ENCODE peak calls at places on chromosomes 11 and 22, in six cellular contexts. J, G, U, S, H and E are unnamed samples. For H3K4me1, the result is how much of the 10 kb centered on the place peaks cover.

GRCh38 chr22:37030560-37031281 is 11.2 kb downstream of the MPST start:
- DNase-seq in J (no peak), G (no peak), U (no peak), S (no peak), H (no peak), E (no peak)

GRCh38 chr11:8832571-8833260 is 78.3 kb upstream of the AKIP1 start:
- DNase-seq in J (no peak), G (no peak), U (no peak), S (no peak), H (no peak), E (peak)

GRCh38 chr11:42857344-42857743 is 454.5 kb upstream of the API5 start:
- DNase-seq in J (no peak), G (no peak), U (no peak), S (no peak), H (no peak), E (no peak)

GRCh38 chr11:75611823-75612222 is 49.8 kb downstream of the SERPINH1 start:
- DNase-seq in J (no peak), G (no peak), U (no peak), S (no peak), H (no peak), E (no peak)

GRCh38 chr11:26087095-26087935 is 244.6 kb upstream of the ANO3 start:
- DNase-seq in J (no peak), G (no peak), U (peak), S (no peak), H (no peak), E (peak)

GRCh38 chr22:44460287-44461082 is 37.5 kb downstream of the RTL6 start:
- DNase-seq in J (no peak), G (no peak), U (no peak), S (no peak), H (no peak), E (no peak)

GRCh38 chr22:50252081-50253045 is 1.3 kb upstream of the HDAC10 start:
- DNase-seq in J (peak), G (peak), U (peak), S (peak), H (no peak), E (peak)

GRCh38 chr11:9922806-9923205 is 258.9 kb downstream of the SWAP70 start:
- DNase-seq in J (no peak), G (no peak), U (no peak), S (no peak), H (no peak), E (no peak)

GRCh38 chr11:76347391-76347790 is 33.5 kb downstream of the THAP12 start:
- DNase-seq in J (peak), G (no peak), U (no peak), S (no peak), H (no peak), E (no peak)

GRCh38 chr22:48310740-48311139 is 1516.9 kb downstream of the BRD1 start:
- DNase-seq in J (no peak), G (no peak), U (no peak), S (no peak), H (no peak), E (no peak)

GRCh38 chr22:17121235-17122195 is at the start of gene TMEM121B:
- DNase-seq in J (peak), G (no peak), U (no peak), S (no peak), H (no peak), E (no peak)

GRCh38 chr11:106724293-106724892 is 293.9 kb downstream of the GUCY1A2 start:
- DNase-seq in J (no peak), G (no peak), U (no peak), S (no peak), H (no peak), E (no peak)

GRCh38 chr22:18984564-18984963 is 48.5 kb upstream of the PRODH start:
- DNase-seq in J (no peak), G (no peak), U (no peak), S (no peak), H (no peak), E (no peak)

GRCh38 chr22:41933411-41934177 is 7.0 kb upstream of the TNFRSF13C start:
- DNase-seq in J (no peak), G (no peak), U (peak), S (no peak), H (no peak), E (peak)

GRCh38 chr11:110984147-110984546 is 261.4 kb upstream of the POU2AF2 start:
- DNase-seq in J (no peak), G (no peak), U (no peak), S (no peak), H (no peak), E (no peak)

GRCh38 chr11:68038226-68038717 is 553 bp upstream of the TCIRG1 start:
- DNase-seq in J (peak), G (no peak), U (no peak), S (no peak), H (no peak), E (peak)

GRCh38 chr22:32707971-32708370 is 93.5 kb upstream of the TIMP3 start:
- DNase-seq in J (no peak), G (no peak), U (no peak), S (no peak), H (no peak), E (no peak)

GRCh38 chr11:33242575-33242974 is 14.6 kb upstream of the HIPK3 start:
- DNase-seq in J (no peak), G (no peak), U (no peak), S (no peak), H (no peak), E (no peak)

GRCh38 chr22:46841528-46841927 is 79.1 kb downstream of the TBC1D22A start:
- DNase-seq in J (no peak), G (no peak), U (no peak), S (no peak), H (no peak), E (no peak)

GRCh38 chr11:79198203-79198897 is 242.5 kb downstream of the TENM4 start:
- DNase-seq in J (no peak), G (no peak), U (no peak), S (no peak), H (no peak), E (no peak)

GRCh38 chr11:70367071-70367470 is 31.3 kb upstream of the CTTN start:
- DNase-seq in J (no peak), G (no peak), U (no peak), S (no peak), H (no peak), E (no peak)

GRCh38 chr11:67060111-67060522 is 3.5 kb downstream of the RHOD start:
- DNase-seq in J (no peak), G (no peak), U (no peak), S (no peak), H (no peak), E (no peak)

GRCh38 chr22:31610611-31611010 is 51.4 kb downstream of the PISD start:
- DNase-seq in J (no peak), G (no peak), U (no peak), S (no peak), H (no peak), E (no peak)

GRCh38 chr11:26946209-26946828 is 47.6 kb upstream of the FIBIN start:
- DNase-seq in J (no peak), G (no peak), U (no peak), S (no peak), H (no peak), E (no peak)

GRCh38 chr11:124069429-124070401 is 28.6 kb upstream of the OR10G7 start:
- DNase-seq in J (peak), G (no peak), U (peak), S (no peak), H (no peak), E (peak)

GRCh38 chr11:1390603-1391164 is 950 bp downstream of the BRSK2 start:
- DNase-seq in J (peak), G (no peak), U (no peak), S (no peak), H (no peak), E (no peak)

GRCh38 chr22:43481528-43482309 is 69.9 kb downstream of the MPPED1 start:
- DNase-seq in J (no peak), G (no peak), U (peak), S (no peak), H (no peak), E (peak)

GRCh38 chr22:19995611-19996339 is 20.8 kb downstream of the ARVCF start:
- DNase-seq in J (no peak), G (no peak), U (no peak), S (no peak), H (no peak), E (no peak)

GRCh38 chr11:130671801-130672700 is 223.6 kb downstream of the ADAMTS15 start:
- DNase-seq in J (peak), G (no peak), U (no peak), S (no peak), H (no peak), E (no peak)

GRCh38 chr11:109619498-109619897 is 197.5 kb downstream of the C11orf87 start:
- DNase-seq in J (no peak), G (no peak), U (no peak), S (no peak), H (no peak), E (no peak)

GRCh38 chr11:57378166-57378565 is 2.8 kb downstream of the PRG3 start:
- DNase-seq in J (no peak), G (no peak), U (no peak), S (no peak), H (no peak), E (no peak)

GRCh38 chr11:28819741-28820140 is 711.6 kb downstream of the METTL15 start:
- DNase-seq in J (no peak), G (no peak), U (no peak), S (no peak), H (no peak), E (no peak)

GRCh38 chr11:134756811-134757540 is 344.9 kb upstream of the B3GAT1 start:
- DNase-seq in J (no peak), G (no peak), U (no peak), S (no peak), H (no peak), E (no peak)

GRCh38 chr11:112977620-112978212 is 16.5 kb downstream of the NCAM1 start:
- DNase-seq in J (no peak), G (no peak), U (no peak), S (no peak), H (no peak), E (no peak)

GRCh38 chr11:64372802-64373597 is 14.0 kb downstream of the RPS6KA4 start:
- DNase-seq in J (peak), G (no peak), U (peak), S (no peak), H (no peak), E (no peak)

GRCh38 chr11:103633819-103634590 is 402.4 kb upstream of the DDI1 start:
- DNase-seq in J (no peak), G (no peak), U (no peak), S (no peak), H (no peak), E (no peak)

GRCh38 chr22:40053460-40053859 is 58.7 kb downstream of the FAM83F start:
- DNase-seq in J (no peak), G (no peak), U (no peak), S (no peak), H (no peak), E (no peak)
- H3K4me1 ChIP-seq in J (under half), G (half or more), U (half or more), S (half or more), H (under half), E (half or more)

DNA sequence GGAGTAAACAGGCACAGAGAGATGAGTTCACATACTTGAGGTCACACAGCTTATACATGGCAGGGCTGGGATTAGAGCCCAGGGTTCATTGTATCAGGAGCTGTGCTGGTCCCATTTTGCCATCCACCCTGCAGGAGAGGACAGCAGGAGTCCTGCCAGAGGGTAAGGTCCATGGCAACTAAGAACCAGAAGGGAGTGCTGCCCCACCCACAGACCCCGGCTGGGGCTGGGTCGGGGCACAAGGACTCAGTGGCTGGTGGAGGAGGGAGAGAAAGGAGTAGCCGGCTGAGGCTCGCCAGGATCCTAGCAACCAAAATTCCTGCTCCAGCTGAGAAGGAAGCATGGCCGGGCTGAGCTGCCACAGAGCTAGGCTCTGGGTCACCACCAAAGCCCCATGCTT is 25.9 kb upstream of the TP53I11 start:
- DNase-seq in J (no peak), G (no peak), U (no peak), S (no peak), H (no peak), E (no peak)
- H3K4me1 ChIP-seq in J (half or more), G (under half), U (under half), S (under half), H (under half), E (under half)

DNA sequence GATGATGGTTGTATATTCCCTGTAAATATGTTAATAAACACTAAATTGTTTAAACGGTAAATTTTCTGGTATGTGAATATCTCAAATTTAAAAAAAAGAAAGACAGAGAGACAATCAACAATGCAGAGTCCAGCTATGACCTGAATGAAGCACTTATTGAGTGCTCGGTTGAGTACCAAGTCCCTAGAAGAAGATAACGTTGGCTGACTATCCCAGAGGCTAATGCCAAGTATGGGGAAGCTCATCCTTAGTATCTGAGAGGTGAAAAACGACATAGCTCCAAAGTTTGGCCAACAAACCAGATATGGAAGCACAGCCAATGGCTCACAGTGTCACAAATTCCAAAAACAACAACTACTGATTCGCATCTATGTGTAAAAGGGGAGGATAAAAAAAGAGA is 71.3 kb downstream of the RSF1 start:
- DNase-seq in J (no peak), G (no peak), U (no peak), S (no peak), H (no peak), E (no peak)
- H3K4me1 ChIP-seq in J (under half), G (under half), U (under half), S (under half), H (under half), E (under half)

DNA sequence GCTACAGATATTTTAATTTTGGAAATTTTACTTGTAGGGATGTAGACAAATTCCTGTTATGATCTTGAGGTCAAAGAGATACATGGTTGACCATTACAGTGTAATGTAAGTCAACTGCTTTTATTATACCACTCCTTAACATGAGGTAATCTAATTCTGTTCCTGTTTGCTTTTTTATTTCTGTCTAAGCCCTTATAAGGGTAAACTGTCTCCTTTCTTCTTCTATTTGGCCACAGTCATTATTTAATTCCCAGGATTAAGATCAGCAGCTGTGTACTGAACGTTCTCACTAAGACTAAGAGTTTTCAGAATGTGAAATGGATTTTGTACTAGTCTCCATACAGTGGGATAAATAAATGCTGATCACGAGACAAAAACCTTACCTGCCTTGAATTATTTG is 32.8 kb downstream of the C2CD3 start:
- DNase-seq in J (no peak), G (no peak), U (no peak), S (no peak), H (no peak), E (no peak)
- H3K4me1 ChIP-seq in J (under half), G (under half), U (under half), S (under half), H (under half), E (under half)